ENCODE peak calls at places on chromosome 11, in five cellular contexts. X is endothelial cell of umbilical vein, S is adipocyte, N is neuronal stem cell, Z is fibroblast of lung. H is an unnamed sample. For H3K9me3, the result is how much of the 10 kb centered on the place peaks cover.

GRCh38 chr11:117011541-117011908 is 86.7 kb downstream of the SIK3 start:
- DNase-seq in X (no peak), S (no peak), N (no peak), Z (no peak), H (no peak)

GRCh38 chr11:78807351-78807750 is 232.7 kb upstream of the NARS2 start:
- DNase-seq in X (no peak), S (no peak), N (no peak), Z (no peak), H (no peak)

GRCh38 chr11:28697920-28698827 is 590.0 kb downstream of the METTL15 start:
- DNase-seq in X (peak), S (peak), N (peak), Z (peak), H (peak)

GRCh38 chr11:107043242-107043991 is 25.1 kb upstream of the GUCY1A2 start:
- DNase-seq in X (no peak), S (peak), N (no peak), Z (peak), H (no peak)

GRCh38 chr11:121814962-121815361 is 301.1 kb downstream of the BLID start:
- DNase-seq in X (no peak), S (no peak), N (no peak), Z (no peak), H (no peak)

GRCh38 chr11:107139396-107139795 is 121.1 kb upstream of the GUCY1A2 start:
- DNase-seq in X (no peak), S (no peak), N (no peak), Z (no peak), H (no peak)

GRCh38 chr11:76601272-76601671 is 69.3 kb downstream of the LRRC32 start:
- DNase-seq in X (no peak), S (no peak), N (no peak), Z (no peak), H (no peak)

GRCh38 chr11:88623536-88623935 is 286.0 kb upstream of the CTSC start:
- DNase-seq in X (no peak), S (no peak), N (no peak), Z (peak), H (no peak)

GRCh38 chr11:1208361-1209261 is 14.3 kb upstream of the MUC5B start:
- DNase-seq in X (no peak), S (no peak), N (no peak), Z (no peak), H (no peak)

GRCh38 chr11:86486261-86487030 is 111.8 kb downstream of the CCDC81 start:
- DNase-seq in X (no peak), S (no peak), N (no peak), Z (no peak), H (no peak)

GRCh38 chr11:19347911-19348310 is 107.2 kb upstream of the E2F8 start:
- DNase-seq in X (no peak), S (no peak), N (no peak), Z (no peak), H (no peak)

GRCh38 chr11:105960252-105961245 is 61.5 kb downstream of the MSANTD4 start:
- DNase-seq in X (no peak), S (no peak), N (no peak), Z (no peak), H (no peak)

GRCh38 chr11:6472934-6473333 is 807 bp downstream of the TRIM3 start:
- DNase-seq in X (no peak), S (no peak), N (no peak), Z (no peak), H (no peak)

GRCh38 chr11:113189909-113190667 is 124.3 kb upstream of the TTC12 start:
- DNase-seq in X (no peak), S (peak), N (no peak), Z (peak), H (no peak)

GRCh38 chr11:117900720-117901440 is 24.4 kb upstream of the FXYD6 start:
- DNase-seq in X (no peak), S (no peak), N (no peak), Z (no peak), H (no peak)

GRCh38 chr11:125102544-125102943 is 8.9 kb downstream of the TMEM218 start:
- DNase-seq in X (no peak), S (no peak), N (no peak), Z (no peak), H (no peak)

GRCh38 chr11:27902981-27903624 is 202.8 kb upstream of the BDNF start:
- DNase-seq in X (no peak), S (peak), N (no peak), Z (peak), H (no peak)

GRCh38 chr11:74612877-74613276 is 20.5 kb downstream of the POLD3 start:
- DNase-seq in X (no peak), S (no peak), N (no peak), Z (peak), H (no peak)

GRCh38 chr11:55811067-55811466 is at the start of gene OR5L1:
- DNase-seq in X (no peak), S (no peak), N (no peak), Z (no peak), H (no peak)
- H3K9me3 ChIP-seq in X (under half), S (under half), N (under half), Z (under half), H (under half)

DNA sequence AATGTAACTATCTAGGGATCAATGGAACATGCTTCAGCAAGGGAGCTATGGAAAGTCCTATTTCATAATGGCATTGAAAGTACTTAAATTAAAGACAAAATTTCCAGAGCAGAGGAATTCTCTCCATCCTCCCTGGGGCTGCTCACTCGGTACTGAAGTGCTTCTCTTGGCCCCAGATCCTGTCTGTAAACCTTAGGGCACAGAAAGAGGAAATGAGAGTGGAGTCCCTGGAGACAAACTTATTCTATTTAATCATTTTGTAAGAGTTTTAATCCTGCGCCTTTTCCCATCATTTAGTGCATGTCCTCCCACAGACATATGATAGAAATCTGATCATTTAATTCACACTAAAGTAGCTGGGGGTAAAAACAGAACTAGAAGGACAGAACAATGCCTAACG is 20.9 kb upstream of the PAMR1 start:
- DNase-seq in X (no peak), S (no peak), N (no peak), Z (no peak), H (no peak)
- H3K9ac ChIP-seq in X (no peak), S (no peak), N (no peak), Z (no peak), H (no peak)

GRCh38 chr11:2419638-2420501 is 19.3 kb downstream of the TSSC4 start:
- DNase-seq in X (peak), S (peak), N (peak), Z (peak), H (no peak)
- H3K9me3 ChIP-seq in X (under half), S (under half), N (under half), Z (under half), H (under half)

GRCh38 chr11:47149781-47150180 is 26.9 kb downstream of the ARFGAP2 start:
- DNase-seq in X (no peak), S (no peak), N (no peak), Z (no peak), H (no peak)

GRCh38 chr11:47152953-47153950 is 23.4 kb downstream of the ARFGAP2 start:
- DNase-seq in X (peak), S (peak), N (peak), Z (peak), H (peak)

GRCh38 chr11:47154738-47155570 is 21.7 kb downstream of the ARFGAP2 start:
- DNase-seq in X (no peak), S (no peak), N (no peak), Z (no peak), H (no peak)

GRCh38 chr11:47148903-47149535 is 27.7 kb downstream of the ARFGAP2 start:
- DNase-seq in X (no peak), S (no peak), N (no peak), Z (peak), H (no peak)

DNA sequence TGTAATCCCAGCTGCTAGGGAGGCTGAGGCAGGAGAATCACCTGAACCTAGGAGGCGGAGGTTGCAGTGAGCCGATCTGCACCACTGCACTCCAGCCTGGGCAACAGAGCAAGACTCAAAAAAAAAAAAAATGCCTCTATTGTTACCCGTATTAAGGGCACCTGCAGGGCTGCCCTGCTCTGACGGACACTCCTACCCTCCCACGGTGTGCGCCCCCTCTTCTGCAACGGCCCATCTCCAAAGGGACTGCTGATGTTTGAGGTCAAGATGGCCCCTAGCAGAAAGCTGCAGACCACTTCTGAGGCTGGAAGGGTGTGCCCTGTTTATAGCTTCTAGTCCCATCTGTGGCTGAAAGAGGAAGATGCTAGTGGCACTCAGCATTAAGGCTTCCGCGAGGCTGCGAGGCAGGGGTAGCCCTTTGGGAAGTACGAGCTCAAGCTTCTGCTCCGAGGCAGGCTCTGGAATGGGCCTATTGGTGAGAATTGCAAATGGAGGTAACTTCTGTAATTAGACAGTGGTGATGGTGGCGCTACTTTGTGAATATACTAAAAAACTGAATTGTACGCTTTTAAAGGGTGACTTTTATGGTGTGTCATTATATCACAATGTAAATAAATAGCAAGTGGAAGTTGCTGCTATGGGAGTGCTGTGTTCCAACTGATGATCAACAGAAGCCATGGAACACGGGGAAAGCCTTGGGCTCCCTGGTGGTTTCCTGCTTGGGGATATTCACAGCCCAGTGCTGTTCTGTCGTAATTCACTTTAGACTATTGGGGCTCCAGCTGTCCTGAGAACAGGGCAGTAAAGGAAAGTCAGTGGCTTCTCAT is 24.3 kb downstream of the ARFGAP2 start:
- DNase-seq in X (no peak), S (no peak), N (no peak), Z (no peak), H (no peak)
- H3K9ac ChIP-seq in X (no peak), S (peak), N (no peak), Z (no peak), H (no peak)

GRCh38 chr11:91960770-91961169 is 263.8 kb upstream of the FAT3 start:
- DNase-seq in X (no peak), S (no peak), N (no peak), Z (no peak), H (no peak)
- H3K9me3 ChIP-seq in X (under half), S (under half), N (under half), Z (under half), H (under half)

GRCh38 chr11:10666556-10666955 is 27.0 kb downstream of the IRAG1 start:
- DNase-seq in X (no peak), S (peak), N (no peak), Z (peak), H (no peak)
- H3K9ac ChIP-seq in X (no peak), S (peak), N (no peak), Z (peak), H (no peak)

DNA sequence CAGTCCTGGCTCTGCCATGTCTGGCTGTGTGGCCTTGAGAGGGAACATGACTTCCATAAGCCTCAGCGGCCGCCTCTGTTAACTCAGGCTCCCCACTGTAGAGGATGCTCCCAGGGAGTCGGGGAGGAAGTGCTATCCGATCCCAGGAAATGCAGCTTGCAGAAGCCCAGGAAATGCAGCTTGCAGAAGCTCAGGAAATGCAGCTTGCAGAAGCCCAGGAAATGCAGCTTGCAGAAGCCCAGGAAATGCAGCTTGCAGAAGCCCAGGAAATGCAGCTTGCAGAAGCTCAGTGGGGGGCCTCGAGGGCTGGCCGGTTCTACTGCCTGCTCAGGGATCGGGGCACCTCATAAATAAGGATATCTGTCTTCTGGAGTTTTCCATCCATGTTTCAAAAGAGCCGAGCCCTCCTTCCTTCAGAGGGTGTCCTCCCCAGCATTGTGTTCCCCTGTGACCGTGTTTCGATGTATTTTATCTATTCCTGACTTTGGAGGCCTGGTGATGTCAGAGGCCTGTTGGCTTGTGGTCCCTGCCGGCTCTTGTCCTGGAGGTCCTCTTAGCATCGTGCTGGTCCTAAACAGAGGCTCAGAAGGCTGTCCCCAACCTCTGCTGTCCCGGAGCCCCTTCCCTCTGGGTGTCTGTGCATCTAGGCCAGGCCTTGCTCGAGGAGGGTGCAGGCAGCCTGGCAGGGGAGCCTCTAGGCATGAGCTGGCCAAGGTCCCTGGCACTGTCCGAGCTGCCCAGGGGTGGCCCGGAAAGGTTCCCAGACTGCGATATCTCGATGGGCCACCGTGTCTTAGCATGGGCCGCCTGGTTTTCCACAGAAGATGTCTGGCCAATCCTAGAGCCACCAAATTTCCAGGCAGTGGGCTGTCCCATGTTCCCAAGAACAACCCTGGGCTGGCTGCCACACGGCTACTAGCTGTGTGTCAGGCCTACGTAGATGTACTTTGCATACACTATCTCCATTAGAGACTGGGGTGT is 24.9 kb upstream of the SMIM38 start:
- DNase-seq in X (no peak), S (no peak), N (no peak), Z (no peak), H (peak)
- H3K9me3 ChIP-seq in X (under half), S (under half), N (under half), Z (under half), H (under half)

GRCh38 chr11:63767415-63768231 is 952 bp downstream of the ZFTA start:
- DNase-seq in X (peak), S (peak), N (peak), Z (peak), H (no peak)

GRCh38 chr11:63765688-63766241 is 2.8 kb downstream of the ZFTA start:
- DNase-seq in X (no peak), S (no peak), N (no peak), Z (no peak), H (no peak)

GRCh38 chr11:63768232-63769043 is at the start of gene ZFTA:
- DNase-seq in X (peak), S (peak), N (peak), Z (peak), H (no peak)

GRCh38 chr11:63764712-63765631 is 3.6 kb downstream of the ZFTA start:
- DNase-seq in X (no peak), S (no peak), N (no peak), Z (peak), H (no peak)

GRCh38 chr11:63766501-63767270 is 1.9 kb downstream of the ZFTA start:
- DNase-seq in X (no peak), S (no peak), N (no peak), Z (no peak), H (no peak)
- H3K9ac ChIP-seq in X (no peak), S (peak), N (no peak), Z (peak), H (peak)

DNA sequence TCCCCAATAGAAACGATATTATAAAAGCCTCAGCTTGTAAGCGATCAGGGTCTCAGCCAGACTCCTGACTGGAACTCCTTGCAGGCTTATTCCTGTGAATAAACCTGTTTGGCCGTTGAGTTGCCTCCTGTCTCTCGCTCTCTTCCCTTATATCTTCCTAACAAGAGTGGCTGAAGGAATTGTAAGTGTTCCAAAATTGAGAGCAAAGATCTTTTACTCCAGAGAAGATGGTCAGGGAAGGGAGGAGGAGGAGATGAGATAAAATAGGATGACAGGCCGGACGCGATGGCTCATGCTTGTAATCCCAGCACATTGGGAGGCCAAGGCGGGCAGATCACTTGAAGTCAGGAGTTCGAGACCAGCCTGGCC is 1.2 kb upstream of the SLC37A4 start:
- DNase-seq in X (no peak), S (no peak), N (no peak), Z (no peak), H (no peak)
- H3K9me3 ChIP-seq in X (under half), S (under half), N (under half), Z (under half), H (under half)

GRCh38 chr11:64313491-64314145 is 3.7 kb downstream of the TRMT112 start:
- DNase-seq in X (no peak), S (no peak), N (no peak), Z (peak), H (no peak)

GRCh38 chr11:64317325-64317960 is at the start of gene TRMT112:
- DNase-seq in X (peak), S (peak), N (peak), Z (peak), H (peak)

GRCh38 chr11:64314805-64315561 is 2.4 kb downstream of the TRMT112 start:
- DNase-seq in X (no peak), S (no peak), N (no peak), Z (no peak), H (no peak)

GRCh38 chr11:64312947-64313346 is 4.4 kb downstream of the TRMT112 start:
- DNase-seq in X (no peak), S (no peak), N (no peak), Z (no peak), H (no peak)

GRCh38 chr11:64314146-64314804 is 3.1 kb downstream of the TRMT112 start:
- DNase-seq in X (no peak), S (no peak), N (no peak), Z (no peak), H (no peak)
- H3K9ac ChIP-seq in X (no peak), S (peak), N (peak), Z (peak), H (no peak)

H was measured in SK-N-MC.